ENCODE peak calls at places on chromosomes 1 and 21, in five cellular contexts. U, V, S, I and B are unnamed samples.

GRCh38 chr1:51341876-51342496 is 11.6 kb upstream of the TTC39A start:
- DNase-seq in U (peak; percentile 50), V (no peak), S (no peak), I (no peak), B (no peak)

GRCh38 chr1:164781980-164782379 is 223.0 kb downstream of the PBX1 start:
- DNase-seq in U (no peak), V (no peak), S (no peak), I (no peak), B (no peak)

GRCh38 chr1:1776672-1777393 is 1.4 kb downstream of the NADK start:
- DNase-seq in U (peak; percentile 40), V (no peak), S (no peak), I (peak; percentile 41), B (peak; percentile 31)

GRCh38 chr1:64186138-64186897 is 17.1 kb upstream of the UBE2U start:
- DNase-seq in U (no peak), V (no peak), S (no peak), I (no peak), B (no peak)

GRCh38 chr21:33899199-33899598 is 16.4 kb downstream of the ATP5PO start:
- DNase-seq in U (no peak), V (no peak), S (no peak), I (no peak), B (no peak)

GRCh38 chr1:31415658-31416057 is 2.6 kb downstream of the SERINC2 start:
- DNase-seq in U (no peak), V (no peak), S (no peak), I (no peak), B (no peak)

GRCh38 chr1:33655496-33655895 is 183.1 kb downstream of the ZSCAN20 start:
- DNase-seq in U (no peak), V (no peak), S (no peak), I (no peak), B (no peak)

GRCh38 chr1:203627819-203628184 is 1.2 kb downstream of the ATP2B4 start:
- DNase-seq in U (peak; percentile 35), V (peak; percentile 30), S (no peak), I (peak; percentile 43), B (peak; percentile 19)

GRCh38 chr1:224707849-224708725 is 92.0 kb downstream of the CNIH3 start:
- DNase-seq in U (no peak), V (no peak), S (no peak), I (peak; percentile 21), B (no peak)

GRCh38 chr1:159848316-159848715 is 14.1 kb downstream of the VSIG8 start:
- DNase-seq in U (no peak), V (no peak), S (no peak), I (no peak), B (no peak)

GRCh38 chr1:230728710-230729392 is 14.9 kb upstream of the AGT start:
- DNase-seq in U (no peak), V (no peak), S (peak; percentile 30), I (no peak), B (no peak)

GRCh38 chr1:198915327-198916231 is 276.7 kb downstream of the PTPRC start:
- DNase-seq in U (no peak), V (no peak), S (no peak), I (no peak), B (no peak)

GRCh38 chr1:65036614-65037180 is 70.3 kb upstream of the JAK1 start:
- DNase-seq in U (no peak), V (no peak), S (no peak), I (no peak), B (no peak)

GRCh38 chr1:19450811-19451564 is 34.4 kb downstream of the CAPZB start:
- DNase-seq in U (no peak), V (no peak), S (no peak), I (peak; percentile 54), B (peak; percentile 25)

GRCh38 chr1:20621012-20621411 is 12.2 kb upstream of the PINK1 start:
- DNase-seq in U (no peak), V (no peak), S (no peak), I (no peak), B (no peak)

GRCh38 chr1:18062180-18062579 is 45.4 kb upstream of the IGSF21 start:
- DNase-seq in U (peak; percentile 4), V (no peak), S (peak; percentile 56), I (no peak), B (no peak)

GRCh38 chr1:18058522-18058921 is 49.1 kb upstream of the IGSF21 start:
- DNase-seq in U (no peak), V (no peak), S (peak; percentile 26), I (no peak), B (no peak)

GRCh38 chr1:18057643-18058042 is 50.0 kb upstream of the IGSF21 start:
- DNase-seq in U (no peak), V (no peak), S (no peak), I (no peak), B (no peak)

GRCh38 chr1:18060331-18060730 is 47.3 kb upstream of the IGSF21 start:
- DNase-seq in U (no peak), V (no peak), S (no peak), I (no peak), B (no peak)

GRCh38 chr1:18059206-18059605 is 48.4 kb upstream of the IGSF21 start:
- DNase-seq in U (no peak), V (no peak), S (no peak), I (no peak), B (no peak)
- H3K9me2 ChIP-seq in U (no peaks in the 10 kb centered on the region), V (no peaks in the 10 kb centered on the region), S (no peaks in the 10 kb centered on the region), I (no peaks in the 10 kb centered on the region), B (no peaks in the 10 kb centered on the region)

DNA sequence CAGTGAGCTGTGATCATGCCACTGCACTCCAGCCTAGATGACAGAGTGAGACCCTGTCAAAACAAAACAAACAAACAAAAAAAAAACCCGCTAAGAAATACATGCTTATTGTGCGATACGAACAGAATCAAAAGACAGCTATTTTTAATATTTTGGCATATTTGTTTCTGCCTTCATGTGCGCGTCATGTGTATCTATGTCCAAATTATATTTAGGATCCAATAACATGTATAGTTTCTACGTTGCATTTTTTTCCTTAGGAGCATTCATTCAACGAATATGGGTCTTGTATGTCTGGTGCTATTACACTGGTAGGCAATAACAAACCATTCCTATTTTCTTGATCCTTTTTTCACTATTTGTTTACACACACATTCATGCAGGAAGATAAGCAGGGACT is 1.8 kb downstream of the CD46 start:
- DNase-seq in U (no peak), V (no peak), S (no peak), I (no peak), B (no peak)
- H3K4me1 ChIP-seq in U (peaks cover 57% of the 10 kb centered on the region), V (peaks cover 35% of the 10 kb centered on the region), S (peaks cover 51% of the 10 kb centered on the region), I (peaks cover 46% of the 10 kb centered on the region), B (peaks cover 68% of the 10 kb centered on the region)

GRCh38 chr1:67832737-67833594 is at the start of gene GNG12:
- DNase-seq in U (no peak), V (peak; percentile 60), S (peak; percentile 94), I (peak; percentile 87), B (peak; percentile 85)

GRCh38 chr1:67835663-67836452 is 2.6 kb upstream of the GNG12 start:
- DNase-seq in U (no peak), V (no peak), S (no peak), I (no peak), B (no peak)

GRCh38 chr1:67831850-67832513 is 1.3 kb downstream of the GNG12 start:
- DNase-seq in U (no peak), V (no peak), S (peak; percentile 47), I (peak; percentile 72), B (peak; percentile 80)

GRCh38 chr1:67834246-67834877 is 1.1 kb upstream of the GNG12 start:
- DNase-seq in U (no peak), V (no peak), S (no peak), I (no peak), B (no peak)

DNA sequence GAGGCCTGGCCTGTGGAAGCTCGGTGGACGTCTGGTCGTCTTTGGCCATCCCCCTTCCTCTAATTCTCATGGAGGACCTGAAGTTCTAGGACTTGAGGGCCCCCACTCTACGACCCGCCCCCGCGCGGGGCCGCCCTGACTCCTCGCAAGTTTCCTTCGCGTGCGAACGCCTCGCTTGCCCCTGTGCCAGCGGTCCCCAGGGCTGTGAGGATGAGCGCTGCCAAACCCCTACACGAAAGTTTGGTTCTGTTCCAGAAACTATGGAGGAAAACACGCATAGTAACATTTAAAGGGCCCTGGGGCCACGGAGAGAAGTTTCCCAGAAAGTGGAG is 294 bp upstream of the GNG12 start:
- DNase-seq in U (no peak), V (no peak), S (no peak), I (no peak), B (no peak)
- H3K9me2 ChIP-seq in U (no peaks in the 10 kb centered on the region), V (no peaks in the 10 kb centered on the region), S (no peaks in the 10 kb centered on the region), I (no peaks in the 10 kb centered on the region), B (no peaks in the 10 kb centered on the region)

GRCh38 chr1:37112427-37112826 is 78.1 kb upstream of the GRIK3 start:
- DNase-seq in U (no peak), V (no peak), S (no peak), I (no peak), B (no peak)
- H3K4me1 ChIP-seq in U (peaks cover 1% of the 10 kb centered on the region), V (no peaks in the 10 kb centered on the region), S (no peaks in the 10 kb centered on the region), I (no peaks in the 10 kb centered on the region), B (no peaks in the 10 kb centered on the region)

GRCh38 chr1:204891860-204892259 is 21.2 kb downstream of the NFASC start:
- DNase-seq in U (no peak), V (no peak), S (no peak), I (no peak), B (no peak)
- H3K9me2 ChIP-seq in U (no peaks in the 10 kb centered on the region), V (no peaks in the 10 kb centered on the region), S (peaks cover 4% of the 10 kb centered on the region), I (no peaks in the 10 kb centered on the region), B (no peaks in the 10 kb centered on the region)